ENCODE peak calls at places on chromosome 1, in ten cellular contexts. One of them, this sample, is unnamed.

GRCh38 chr1:86965827-86966182 is 51.4 kb downstream of the HS2ST1 start:
- DNase-seq in AG04449: no peak
- DNase-seq in activated T-cell treated with anti-CD3 and anti-CD28 coated beads, Interleukin-2, amount 50 U/mL, for 72 hours: no peak
- DNase-seq in fibroblast of the conjunctiva: no peak
- DNase-seq in pancreas: no peak
- DNase-seq in stimulated activated CD4-positive, alpha-beta T cell treated with anti-CD3 and anti-CD28 coated beads, Interleukin-2, amount 100 ng/mL, for 48 hours: no peak
- DNase-seq in HCEC 1CT: no peak
- DNase-seq in ureter: no peak
- DNase-seq in H7: no peak
- DNase-seq in fibroblast of mammary gland: no peak
- DNase-seq in this sample: no peak

GRCh38 chr1:40476924-40477679 is at the start of gene ZFP69:
- DNase-seq in AG04449: no peak
- DNase-seq in activated T-cell treated with anti-CD3 and anti-CD28 coated beads, Interleukin-2, amount 50 U/mL, for 72 hours: peak
- DNase-seq in fibroblast of the conjunctiva: peak
- DNase-seq in pancreas: peak
- DNase-seq in stimulated activated CD4-positive, alpha-beta T cell treated with anti-CD3 and anti-CD28 coated beads, Interleukin-2, amount 100 ng/mL, for 48 hours: peak
- DNase-seq in HCEC 1CT: peak
- DNase-seq in ureter: peak
- DNase-seq in H7: peak
- DNase-seq in fibroblast of mammary gland: peak
- DNase-seq in this sample: peak

GRCh38 chr1:183306317-183307042 is 111.7 kb downstream of the NMNAT2 start:
- DNase-seq in AG04449: no peak
- DNase-seq in activated T-cell treated with anti-CD3 and anti-CD28 coated beads, Interleukin-2, amount 50 U/mL, for 72 hours: no peak
- DNase-seq in fibroblast of the conjunctiva: no peak
- DNase-seq in pancreas: peak
- DNase-seq in stimulated activated CD4-positive, alpha-beta T cell treated with anti-CD3 and anti-CD28 coated beads, Interleukin-2, amount 100 ng/mL, for 48 hours: no peak
- DNase-seq in HCEC 1CT: peak
- DNase-seq in ureter: no peak
- DNase-seq in H7: peak
- DNase-seq in fibroblast of mammary gland: no peak
- DNase-seq in this sample: peak

GRCh38 chr1:200916152-200916551 is 21.5 kb downstream of the INAVA start:
- DNase-seq in AG04449: no peak
- DNase-seq in activated T-cell treated with anti-CD3 and anti-CD28 coated beads, Interleukin-2, amount 50 U/mL, for 72 hours: no peak
- DNase-seq in fibroblast of the conjunctiva: no peak
- DNase-seq in pancreas: no peak
- DNase-seq in stimulated activated CD4-positive, alpha-beta T cell treated with anti-CD3 and anti-CD28 coated beads, Interleukin-2, amount 100 ng/mL, for 48 hours: no peak
- DNase-seq in HCEC 1CT: no peak
- DNase-seq in ureter: no peak
- DNase-seq in H7: peak
- DNase-seq in fibroblast of mammary gland: no peak
- DNase-seq in this sample: no peak

GRCh38 chr1:220970311-220970710 is 91.1 kb downstream of the HLX start:
- DNase-seq in AG04449: no peak
- DNase-seq in activated T-cell treated with anti-CD3 and anti-CD28 coated beads, Interleukin-2, amount 50 U/mL, for 72 hours: no peak
- DNase-seq in fibroblast of the conjunctiva: no peak
- DNase-seq in pancreas: no peak
- DNase-seq in stimulated activated CD4-positive, alpha-beta T cell treated with anti-CD3 and anti-CD28 coated beads, Interleukin-2, amount 100 ng/mL, for 48 hours: no peak
- DNase-seq in HCEC 1CT: no peak
- DNase-seq in ureter: no peak
- DNase-seq in H7: no peak
- DNase-seq in fibroblast of mammary gland: peak
- DNase-seq in this sample: no peak

GRCh38 chr1:45016767-45017166 is 4.7 kb downstream of the UROD start:
- DNase-seq in AG04449: no peak
- DNase-seq in activated T-cell treated with anti-CD3 and anti-CD28 coated beads, Interleukin-2, amount 50 U/mL, for 72 hours: no peak
- DNase-seq in fibroblast of the conjunctiva: no peak
- DNase-seq in pancreas: no peak
- DNase-seq in stimulated activated CD4-positive, alpha-beta T cell treated with anti-CD3 and anti-CD28 coated beads, Interleukin-2, amount 100 ng/mL, for 48 hours: no peak
- DNase-seq in HCEC 1CT: no peak
- DNase-seq in ureter: peak
- DNase-seq in H7: no peak
- DNase-seq in fibroblast of mammary gland: no peak
- DNase-seq in this sample: no peak

GRCh38 chr1:39178541-39179431 is 25.7 kb upstream of the MACF1 start:
- DNase-seq in AG04449: no peak
- DNase-seq in activated T-cell treated with anti-CD3 and anti-CD28 coated beads, Interleukin-2, amount 50 U/mL, for 72 hours: no peak
- DNase-seq in fibroblast of the conjunctiva: no peak
- DNase-seq in pancreas: no peak
- DNase-seq in stimulated activated CD4-positive, alpha-beta T cell treated with anti-CD3 and anti-CD28 coated beads, Interleukin-2, amount 100 ng/mL, for 48 hours: no peak
- DNase-seq in HCEC 1CT: peak
- DNase-seq in ureter: no peak
- DNase-seq in H7: no peak
- DNase-seq in fibroblast of mammary gland: no peak
- DNase-seq in this sample: no peak

GRCh38 chr1:218459450-218459849 is 114.3 kb downstream of the TGFB2 start:
- DNase-seq in AG04449: no peak
- DNase-seq in activated T-cell treated with anti-CD3 and anti-CD28 coated beads, Interleukin-2, amount 50 U/mL, for 72 hours: no peak
- DNase-seq in fibroblast of the conjunctiva: no peak
- DNase-seq in pancreas: no peak
- DNase-seq in stimulated activated CD4-positive, alpha-beta T cell treated with anti-CD3 and anti-CD28 coated beads, Interleukin-2, amount 100 ng/mL, for 48 hours: no peak
- DNase-seq in HCEC 1CT: no peak
- DNase-seq in ureter: no peak
- DNase-seq in H7: no peak
- DNase-seq in fibroblast of mammary gland: no peak
- DNase-seq in this sample: no peak

GRCh38 chr1:179127163-179127895 is 45.5 kb downstream of the TOR3A start:
- DNase-seq in AG04449: no peak
- DNase-seq in activated T-cell treated with anti-CD3 and anti-CD28 coated beads, Interleukin-2, amount 50 U/mL, for 72 hours: no peak
- DNase-seq in fibroblast of the conjunctiva: no peak
- DNase-seq in pancreas: no peak
- DNase-seq in stimulated activated CD4-positive, alpha-beta T cell treated with anti-CD3 and anti-CD28 coated beads, Interleukin-2, amount 100 ng/mL, for 48 hours: no peak
- DNase-seq in HCEC 1CT: peak
- DNase-seq in ureter: no peak
- DNase-seq in H7: no peak
- DNase-seq in fibroblast of mammary gland: peak
- DNase-seq in this sample: no peak

GRCh38 chr1:23698466-23698865 is 6.9 kb downstream of the RPL11 start:
- DNase-seq in AG04449: no peak
- DNase-seq in activated T-cell treated with anti-CD3 and anti-CD28 coated beads, Interleukin-2, amount 50 U/mL, for 72 hours: no peak
- DNase-seq in fibroblast of the conjunctiva: no peak
- DNase-seq in pancreas: no peak
- DNase-seq in stimulated activated CD4-positive, alpha-beta T cell treated with anti-CD3 and anti-CD28 coated beads, Interleukin-2, amount 100 ng/mL, for 48 hours: no peak
- DNase-seq in HCEC 1CT: no peak
- DNase-seq in ureter: no peak
- DNase-seq in H7: no peak
- DNase-seq in fibroblast of mammary gland: no peak
- DNase-seq in this sample: no peak

GRCh38 chr1:35031103-35031452 is 667 bp downstream of the ZMYM6 start:
- DNase-seq in AG04449: no peak
- DNase-seq in activated T-cell treated with anti-CD3 and anti-CD28 coated beads, Interleukin-2, amount 50 U/mL, for 72 hours: peak
- DNase-seq in fibroblast of the conjunctiva: peak
- DNase-seq in pancreas: peak
- DNase-seq in stimulated activated CD4-positive, alpha-beta T cell treated with anti-CD3 and anti-CD28 coated beads, Interleukin-2, amount 100 ng/mL, for 48 hours: peak
- DNase-seq in HCEC 1CT: peak
- DNase-seq in ureter: peak
- DNase-seq in H7: peak
- DNase-seq in fibroblast of mammary gland: peak
- DNase-seq in this sample: peak

GRCh38 chr1:205447457-205448415 is 8.1 kb downstream of the BLACAT1 start:
- DNase-seq in AG04449: no peak
- DNase-seq in activated T-cell treated with anti-CD3 and anti-CD28 coated beads, Interleukin-2, amount 50 U/mL, for 72 hours: no peak
- DNase-seq in fibroblast of the conjunctiva: no peak
- DNase-seq in pancreas: no peak
- DNase-seq in stimulated activated CD4-positive, alpha-beta T cell treated with anti-CD3 and anti-CD28 coated beads, Interleukin-2, amount 100 ng/mL, for 48 hours: no peak
- DNase-seq in HCEC 1CT: no peak
- DNase-seq in ureter: no peak
- DNase-seq in H7: peak
- DNase-seq in fibroblast of mammary gland: no peak
- DNase-seq in this sample: peak

GRCh38 chr1:59408608-59409007 is 111.7 kb downstream of the FGGY start:
- DNase-seq in AG04449: no peak
- DNase-seq in activated T-cell treated with anti-CD3 and anti-CD28 coated beads, Interleukin-2, amount 50 U/mL, for 72 hours: no peak
- DNase-seq in fibroblast of the conjunctiva: no peak
- DNase-seq in pancreas: no peak
- DNase-seq in stimulated activated CD4-positive, alpha-beta T cell treated with anti-CD3 and anti-CD28 coated beads, Interleukin-2, amount 100 ng/mL, for 48 hours: no peak
- DNase-seq in HCEC 1CT: no peak
- DNase-seq in ureter: no peak
- DNase-seq in H7: no peak
- DNase-seq in fibroblast of mammary gland: no peak
- DNase-seq in this sample: no peak

GRCh38 chr1:175548774-175549173 is 194.6 kb downstream of the TNR start:
- DNase-seq in AG04449: no peak
- DNase-seq in activated T-cell treated with anti-CD3 and anti-CD28 coated beads, Interleukin-2, amount 50 U/mL, for 72 hours: no peak
- DNase-seq in fibroblast of the conjunctiva: no peak
- DNase-seq in pancreas: peak
- DNase-seq in stimulated activated CD4-positive, alpha-beta T cell treated with anti-CD3 and anti-CD28 coated beads, Interleukin-2, amount 100 ng/mL, for 48 hours: no peak
- DNase-seq in HCEC 1CT: no peak
- DNase-seq in ureter: no peak
- DNase-seq in H7: no peak
- DNase-seq in fibroblast of mammary gland: no peak
- DNase-seq in this sample: no peak